ENCODE peak calls at places on chromosome 11, in six cellular contexts. N is foreskin fibroblast, X is A549, W is AG04449, J is dorsolateral prefrontal cortex, H is cardiac muscle cell. T is an unnamed sample.
A peak's percentile ranks its signal among the peaks of the same experiment; 100 is the strongest.

GRCh38 chr11:132685174-132685611 is 847.1 kb downstream of the OPCML start:
- DNase-seq in N (peak; percentile 63), X (no peak), W (peak; percentile 44), J (no peak), H (peak; percentile 64), T (peak; percentile 84)

GRCh38 chr11:67119577-67120391 is 721 bp downstream of the KDM2A start:
- DNase-seq in N (peak; percentile 45), X (peak; percentile 19), W (no peak), J (peak; percentile 33), H (peak; percentile 8), T (no peak)

GRCh38 chr11:106668147-106668546 is 350.1 kb downstream of the GUCY1A2 start:
- DNase-seq in N (peak; percentile 54), X (no peak), W (peak; percentile 9), J (no peak), H (peak; percentile 56), T (no peak)

GRCh38 chr11:61866231-61866957 is 25.0 kb downstream of the FADS3 start:
- DNase-seq in N (no peak), X (no peak), W (no peak), J (no peak), H (no peak), T (no peak)

GRCh38 chr11:117468888-117469287 is 141.2 kb downstream of the CEP164 start:
- DNase-seq in N (no peak), X (peak; percentile 7), W (no peak), J (no peak), H (no peak), T (no peak)

GRCh38 chr11:122046846-122047245 is 69.2 kb downstream of the BLID start:
- DNase-seq in N (no peak), X (no peak), W (peak; percentile 89), J (no peak), H (peak; percentile 58), T (peak; percentile 86)

GRCh38 chr11:31383116-31383515 is 13.5 kb downstream of the DNAJC24 start:
- DNase-seq in N (no peak), X (no peak), W (no peak), J (no peak), H (no peak), T (no peak)

GRCh38 chr11:80214413-80214812 is 773.6 kb upstream of the TENM4 start:
- DNase-seq in N (no peak), X (no peak), W (no peak), J (no peak), H (no peak), T (no peak)

GRCh38 chr11:119356349-119357031 is 10.0 kb upstream of the MFRP start:
- DNase-seq in N (peak; percentile 88), X (peak; percentile 70), W (no peak), J (peak; percentile 79), H (peak; percentile 80), T (peak; percentile 65)

GRCh38 chr11:57513911-57514537 is 1.5 kb downstream of the SLC43A1 start:
- DNase-seq in N (peak; percentile 70), X (no peak), W (no peak), J (no peak), H (peak; percentile 56), T (peak; percentile 33)

GRCh38 chr11:106642331-106642730 is 375.9 kb downstream of the GUCY1A2 start:
- DNase-seq in N (peak; percentile 33), X (no peak), W (no peak), J (no peak), H (peak; percentile 12), T (no peak)

GRCh38 chr11:10385696-10386095 is 69.4 kb upstream of the AMPD3 start:
- DNase-seq in N (peak; percentile 80), X (no peak), W (no peak), J (no peak), H (peak; percentile 80), T (peak; percentile 95)

GRCh38 chr11:44178381-44178780 is 82.9 kb downstream of the EXT2 start:
- DNase-seq in N (peak; percentile 7), X (no peak), W (peak; percentile 59), J (no peak), H (peak; percentile 49), T (peak; percentile 77)

GRCh38 chr11:1228921-1229451 is 6.1 kb downstream of the MUC5B start:
- DNase-seq in N (no peak), X (no peak), W (no peak), J (no peak), H (no peak), T (no peak)

GRCh38 chr11:67364783-67365525 is 8.4 kb downstream of the CLCF1 start:
- DNase-seq in N (no peak), X (peak; percentile 16), W (no peak), J (no peak), H (no peak), T (no peak)

GRCh38 chr11:46234261-46234660 is 43.2 kb upstream of the CREB3L1 start:
- DNase-seq in N (no peak), X (no peak), W (no peak), J (no peak), H (no peak), T (no peak)

GRCh38 chr11:46050065-46050464 is 71.2 kb downstream of the PHF21A start:
- DNase-seq in N (peak; percentile 89), X (no peak), W (peak; percentile 79), J (peak; percentile 22), H (peak; percentile 93), T (peak; percentile 91)

GRCh38 chr11:3939211-3939610 is 83.7 kb downstream of the STIM1 start:
- DNase-seq in N (peak; percentile 90), X (no peak), W (peak; percentile 80), J (no peak), H (peak; percentile 91), T (peak; percentile 94)

GRCh38 chr11:18773681-18774080 is 17.9 kb downstream of the PTPN5 start:
- DNase-seq in N (no peak), X (no peak), W (no peak), J (no peak), H (no peak), T (no peak)

GRCh38 chr11:59761985-59762384 is 6.8 kb downstream of the STX3 start:
- DNase-seq in N (no peak), X (no peak), W (no peak), J (no peak), H (no peak), T (no peak)

GRCh38 chr11:6618117-6619020 is 853 bp downstream of the TPP1 start:
- DNase-seq in N (peak; percentile 79), X (no peak), W (no peak), J (peak; percentile 18), H (peak; percentile 89), T (peak; percentile 66)

GRCh38 chr11:12186683-12187082 is 76.3 kb downstream of the MICAL2 start:
- DNase-seq in N (no peak), X (no peak), W (no peak), J (no peak), H (no peak), T (no peak)

GRCh38 chr11:117940736-117941135 is 11.5 kb upstream of the TMPRSS13 start:
- DNase-seq in N (no peak), X (no peak), W (no peak), J (no peak), H (no peak), T (no peak)

GRCh38 chr11:102559839-102560238 is 29.3 kb upstream of the MMP7 start:
- DNase-seq in N (no peak), X (no peak), W (no peak), J (no peak), H (no peak), T (no peak)

GRCh38 chr11:10655227-10655626 is 38.3 kb downstream of the IRAG1 start:
- DNase-seq in N (no peak), X (no peak), W (no peak), J (no peak), H (no peak), T (no peak)

GRCh38 chr11:126929186-126930085 is 71.1 kb downstream of the KIRREL3 start:
- DNase-seq in N (peak; percentile 69), X (no peak), W (peak; percentile 82), J (no peak), H (peak; percentile 14), T (peak; percentile 90)

GRCh38 chr11:116375221-116375620 is 397.6 kb downstream of the BUD13 start:
- DNase-seq in N (no peak), X (no peak), W (no peak), J (no peak), H (no peak), T (no peak)
- TF ChIP-seq CTCF in N (no peak), X (no peak), W (no peak), J (no peak), H (no peak), T (no peak)

GRCh38 chr11:36817336-36817965 is 219.4 kb upstream of the RAG2 start:
- DNase-seq in N (peak; percentile 17), X (peak; percentile 7), W (no peak), J (no peak), H (peak; percentile 6), T (peak; percentile 4)

GRCh38 chr11:36822829-36823228 is 224.8 kb upstream of the RAG2 start:
- DNase-seq in N (no peak), X (no peak), W (no peak), J (no peak), H (no peak), T (no peak)

GRCh38 chr11:36818410-36818809 is 220.4 kb upstream of the RAG2 start:
- DNase-seq in N (peak; percentile 1), X (peak; percentile 37), W (no peak), J (no peak), H (no peak), T (no peak)
- TF ChIP-seq CTCF in N (peak; percentile 25), X (no peak), W (peak; percentile 18), J (peak; percentile 31), H (peak; percentile 18), T (peak; percentile 16)

DNA sequence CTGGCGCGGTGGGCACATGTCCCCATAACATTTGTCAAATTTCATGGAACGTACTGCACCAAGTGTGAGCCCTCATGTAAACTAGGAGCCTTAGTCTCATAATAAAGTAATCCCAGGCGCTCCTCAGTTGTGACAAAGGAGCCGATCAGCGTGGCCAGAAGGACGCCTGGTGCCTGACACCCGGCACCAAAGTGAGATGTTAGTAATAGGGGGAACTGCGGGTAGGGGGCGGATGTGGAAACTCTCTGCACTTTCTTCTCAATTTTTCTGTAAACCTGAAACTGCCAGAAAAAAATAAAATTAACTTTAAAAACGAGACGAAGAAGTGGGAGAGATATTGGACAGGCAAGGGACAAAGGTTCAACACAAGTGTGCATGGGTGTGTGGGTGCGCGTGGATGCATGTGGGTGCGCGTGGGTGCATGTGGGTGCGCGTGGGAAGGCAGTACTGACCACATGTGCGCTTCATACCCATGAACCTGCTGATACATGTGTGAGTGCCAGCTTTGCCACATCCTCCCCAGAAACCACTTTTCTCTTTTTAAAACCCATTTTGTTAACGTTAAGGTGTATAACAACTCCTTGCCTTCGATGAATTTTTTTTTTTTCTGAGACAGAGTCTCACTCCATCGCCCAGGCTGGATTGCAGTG is 55.4 kb upstream of the LINC01488 start:
- DNase-seq in N (no peak), X (no peak), W (no peak), J (no peak), H (no peak), T (no peak)
- TF ChIP-seq CTCF in N (no peak), X (no peak), W (no peak), J (no peak), H (no peak), T (no peak)

DNA sequence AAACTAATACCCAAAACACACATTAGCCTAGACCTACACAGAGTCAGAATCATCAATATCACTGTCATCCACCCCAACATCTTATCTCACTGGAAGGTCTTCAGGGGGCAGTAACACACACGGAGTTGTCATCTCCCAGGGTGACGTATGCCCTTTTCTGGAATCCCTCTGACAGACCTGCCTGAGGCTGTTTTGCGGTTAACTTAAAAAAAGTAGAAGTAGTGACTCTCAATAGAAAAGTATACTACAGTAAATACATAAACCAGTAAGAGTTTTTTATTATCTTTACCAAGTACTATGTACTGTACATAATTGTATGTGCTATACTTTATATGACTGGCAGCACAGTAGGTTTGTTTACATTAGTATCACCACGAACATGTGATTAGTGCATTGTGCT is 80.5 kb downstream of the PGR start:
- DNase-seq in N (no peak), X (no peak), W (no peak), J (no peak), H (no peak), T (no peak)
- TF ChIP-seq CTCF in N (no peak), X (no peak), W (no peak), J (no peak), H (no peak), T (no peak)

GRCh38 chr11:8604078-8604723 is 10.2 kb upstream of the STK33 start:
- DNase-seq in N (peak; percentile 100), X (peak; percentile 97), W (peak; percentile 100), J (no peak), H (peak; percentile 100), T (peak; percentile 100)
- TF ChIP-seq CTCF in N (peak; percentile 82), X (peak; percentile 74), W (peak; percentile 72), J (peak; percentile 31), H (peak; percentile 84), T (peak; percentile 75)

T was measured in AG10803.